ENCODE peak calls at places on chromosomes 2 and 18, in four cellular contexts. P is endothelial cell of umbilical vein, Q is K562, S is GM12878. C is an unnamed sample.

GRCh38 chr2:241844066-241844728 is 14.5 kb downstream of the PDCD1 start:
- DNase-seq in P (peak), S (no peak), Q (peak), C (peak)

GRCh38 chr2:149188291-149188690 is 142.1 kb upstream of the LYPD6 start:
- DNase-seq in P (no peak), S (no peak), Q (no peak), C (no peak)

GRCh38 chr2:144015036-144015435 is 504.9 kb downstream of the ZEB2 start:
- DNase-seq in Q (no peak), P (peak), S (no peak), C (peak)

GRCh38 chr2:86143307-86143706 is 37.3 kb downstream of the PTCD3 start:
- DNase-seq in S (no peak), Q (no peak), P (no peak), C (no peak)

GRCh38 chr2:227862741-227863588 is 8.5 kb upstream of the DAW1 start:
- DNase-seq in Q (no peak), P (peak), S (no peak), C (peak)

GRCh38 chr2:160343404-160343803 is 143.3 kb upstream of the ITGB6 start:
- DNase-seq in Q (no peak), S (no peak), P (no peak), C (no peak)

GRCh38 chr2:235658371-235659174 is 164.7 kb downstream of the AGAP1 start:
- DNase-seq in S (no peak), P (peak), Q (no peak), C (no peak)

GRCh38 chr2:165469417-165469816 is at the start of gene CSRNP3:
- DNase-seq in P (peak), S (no peak), Q (no peak), C (peak)

GRCh38 chr2:200650195-200650594 is 64.4 kb downstream of the AOX1 start:
- DNase-seq in S (no peak), Q (no peak), P (no peak), C (no peak)

GRCh38 chr18:2932247-2933181 is 80.4 kb downstream of the LPIN2 start:
- DNase-seq in P (peak), Q (peak), S (peak), C (peak)

GRCh38 chr2:189933041-189933440 is 129.5 kb downstream of the MSTN start:
- DNase-seq in S (no peak), Q (no peak), P (no peak), C (no peak)

GRCh38 chr2:53770264-53770663 is 2.7 kb downstream of the CHAC2 start:
- DNase-seq in S (no peak), P (no peak), Q (peak), C (no peak)

GRCh38 chr2:26511466-26511865 is 33.5 kb upstream of the OTOF start:
- DNase-seq in S (no peak), Q (no peak), P (no peak), C (no peak)

GRCh38 chr2:200089756-200090109 is 134.4 kb downstream of the MAIP1 start:
- DNase-seq in Q (no peak), P (no peak), S (no peak), C (no peak)

GRCh38 chr18:13623348-13623747 is 103.0 kb downstream of the FAM210A start:
- DNase-seq in S (no peak), Q (no peak), P (no peak), C (no peak)

GRCh38 chr2:230700447-230700846 is 12.2 kb upstream of the CAB39 start:
- DNase-seq in Q (no peak), P (no peak), S (no peak), C (no peak)

GRCh38 chr2:75476778-75477177 is 84.0 kb downstream of the EVA1A start:
- DNase-seq in P (no peak), S (no peak), Q (no peak), C (peak)

DNA sequence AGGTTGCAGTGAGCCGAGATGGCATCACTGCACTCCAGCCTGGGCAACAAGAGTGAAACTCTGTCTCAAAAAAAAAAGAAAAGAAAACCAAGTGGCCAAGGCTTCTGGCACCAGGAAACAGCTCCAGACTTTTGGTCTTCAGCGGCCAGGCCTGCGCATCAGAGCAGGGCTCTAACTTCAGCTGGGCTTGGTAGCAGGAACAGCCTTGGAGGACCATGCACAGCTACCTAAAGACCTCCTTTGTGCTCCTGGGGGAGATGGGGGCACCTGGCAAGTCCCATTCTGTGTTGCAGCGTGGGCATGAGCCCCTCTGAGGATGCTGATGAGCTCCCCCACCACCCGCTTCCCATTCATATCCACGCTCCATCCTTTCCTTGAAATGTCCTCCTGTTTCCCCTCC is 56.4 kb upstream of the SEMA4C start:
- DNase-seq in Q (no peak), S (no peak), P (no peak), C (no peak)
- TF ChIP-seq FOS in Q (no peak), S (no peak), P (no peak), C (no peak)

DNA sequence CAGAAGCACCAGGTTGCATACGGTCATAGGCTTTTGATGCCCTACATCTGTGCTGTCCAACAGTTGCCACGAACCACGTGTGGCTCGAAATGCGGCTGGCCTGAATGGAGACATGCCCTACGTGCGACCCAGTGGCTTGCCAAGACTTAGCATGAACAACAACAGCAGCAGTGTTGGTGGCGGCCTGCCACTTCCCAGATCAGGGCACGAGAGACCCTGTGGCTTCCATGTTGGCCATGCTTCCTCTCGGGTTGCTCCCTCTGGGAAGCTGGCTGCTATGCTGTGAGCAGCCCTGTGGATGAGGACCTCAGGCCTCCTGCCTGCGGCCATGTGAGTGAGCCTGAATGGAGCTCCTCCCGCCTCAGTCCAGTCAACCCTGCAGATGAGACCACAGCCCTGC is 212.3 kb downstream of the HDAC4 start:
- DNase-seq in P (no peak), S (no peak), Q (no peak), C (no peak)
- TF ChIP-seq FOS in P (no peak), S (no peak), Q (no peak), C (no peak)

GRCh38 chr2:20925265-20925889 is 102.5 kb upstream of the LDAH start:
- DNase-seq in Q (peak), S (no peak), P (peak), C (no peak)
- TF ChIP-seq FOS in Q (no peak), S (no peak), P (no peak), C (no peak)

GRCh38 chr18:12431561-12431960 is 23.8 kb downstream of the PRELID3A start:
- DNase-seq in P (no peak), S (no peak), Q (no peak), C (no peak)
- TF ChIP-seq FOS in P (no peak), S (no peak), Q (no peak), C (no peak)

GRCh38 chr2:218897394-218898108 is 16.9 kb downstream of the WNT10A start:
- DNase-seq in Q (peak), P (no peak), S (no peak), C (no peak)

GRCh38 chr2:218896501-218897393 is 16.1 kb downstream of the WNT10A start:
- DNase-seq in P (no peak), S (peak), Q (no peak), C (peak)

GRCh38 chr2:218895326-218895725 is 14.7 kb downstream of the WNT10A start:
- DNase-seq in P (no peak), Q (no peak), S (no peak), C (no peak)

GRCh38 chr2:218894168-218895157 is 13.8 kb downstream of the WNT10A start:
- DNase-seq in Q (no peak), P (no peak), S (no peak), C (no peak)

DNA sequence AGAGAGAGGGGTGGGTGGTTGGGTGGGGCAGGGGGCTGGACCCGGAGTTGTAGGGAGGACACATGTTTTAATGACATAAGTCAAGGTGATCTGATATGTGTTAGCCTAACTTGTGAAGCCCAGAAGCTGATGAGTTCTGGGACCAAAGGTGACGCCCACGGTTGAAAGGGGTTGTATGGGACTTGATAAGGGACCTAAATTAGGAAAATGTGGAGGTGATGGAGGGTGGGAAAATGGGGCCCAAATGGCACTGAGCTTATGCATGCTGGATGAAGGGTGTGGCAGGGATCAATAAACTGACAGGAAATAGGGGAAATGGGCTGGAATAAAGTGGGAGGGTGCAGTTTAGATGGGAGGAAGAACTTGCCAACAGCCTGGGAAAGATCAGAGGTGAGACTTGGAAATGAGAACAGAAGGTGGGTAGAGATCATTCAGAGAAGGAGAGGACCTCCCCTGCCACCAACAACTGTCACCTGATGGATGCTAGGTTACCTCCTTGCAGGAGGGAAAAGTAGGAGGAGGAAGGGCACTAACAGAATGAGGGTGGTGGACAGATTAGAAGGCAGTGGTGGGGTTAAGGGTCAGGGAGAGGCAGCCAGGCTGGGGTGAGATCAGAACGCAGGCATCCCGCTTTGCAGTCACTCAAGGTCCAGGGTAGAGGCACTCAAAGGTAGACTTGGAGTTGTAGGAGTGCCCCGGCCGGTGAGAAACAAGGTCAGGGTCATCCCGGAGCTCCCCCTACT is 15.3 kb downstream of the WNT10A start:
- DNase-seq in S (peak), Q (no peak), P (no peak), C (no peak)
- TF ChIP-seq FOS in S (no peak), Q (no peak), P (no peak), C (no peak)

DNA sequence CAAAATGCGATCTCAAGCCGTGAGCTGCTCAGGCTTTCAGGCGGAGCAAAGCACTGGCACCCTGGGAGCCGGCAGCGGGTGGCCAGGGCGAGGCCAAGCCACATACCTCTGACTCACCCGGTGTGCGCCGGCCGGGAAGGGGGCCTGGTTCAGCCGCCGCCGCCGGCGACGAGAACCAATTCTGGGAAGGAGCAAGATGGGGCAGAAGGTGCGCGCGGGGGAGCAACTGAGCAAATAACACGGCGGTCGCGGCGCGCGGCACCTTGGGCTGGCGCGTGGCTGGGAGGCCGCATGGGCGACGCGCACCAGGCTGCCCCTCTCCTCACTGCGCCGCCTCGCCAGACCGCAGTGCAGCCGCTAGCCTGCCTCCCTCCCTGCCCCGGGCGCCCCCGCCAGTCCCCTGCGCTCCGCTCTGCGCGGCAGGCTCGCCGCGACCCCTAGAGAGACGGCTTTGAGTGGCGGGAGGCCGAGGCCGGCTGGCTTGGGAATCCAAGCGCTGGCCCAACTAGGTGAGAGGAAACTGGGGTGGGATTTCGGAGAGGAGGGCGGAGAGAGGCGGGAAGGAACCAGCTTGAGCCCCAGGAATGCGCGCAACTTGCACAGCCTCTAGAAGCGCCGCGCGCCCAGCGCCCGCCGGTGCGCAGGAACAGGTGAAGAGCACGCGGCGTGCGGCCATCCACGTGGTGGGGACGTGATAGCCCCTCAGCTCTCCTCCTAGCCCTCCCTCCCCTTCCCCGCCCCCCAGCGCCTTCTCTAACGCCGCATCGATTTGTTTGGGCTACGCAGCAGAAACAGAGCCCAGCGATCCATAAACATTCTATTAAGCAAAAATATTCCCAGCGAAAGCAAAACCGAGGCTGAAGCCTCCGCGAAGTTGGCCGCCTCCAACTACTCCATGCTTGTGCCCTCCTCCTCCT is 3.3 kb downstream of the NRP2 start:
- DNase-seq in P (peak), Q (no peak), S (no peak), C (peak)
- TF ChIP-seq FOS in P (peak), Q (no peak), S (no peak), C (no peak)

GRCh38 chr2:18122544-18123210 is 244.2 kb downstream of the KCNS3 start:
- DNase-seq in P (no peak), S (no peak), Q (no peak), C (no peak)

GRCh38 chr2:18118703-18119102 is 240.2 kb downstream of the KCNS3 start:
- DNase-seq in Q (no peak), S (no peak), P (no peak), C (peak)

GRCh38 chr2:18123211-18123570 is 244.7 kb downstream of the KCNS3 start:
- DNase-seq in Q (no peak), S (no peak), P (no peak), C (no peak)

GRCh38 chr2:18119883-18120282 is 241.4 kb downstream of the KCNS3 start:
- DNase-seq in S (no peak), P (no peak), Q (no peak), C (peak)

DNA sequence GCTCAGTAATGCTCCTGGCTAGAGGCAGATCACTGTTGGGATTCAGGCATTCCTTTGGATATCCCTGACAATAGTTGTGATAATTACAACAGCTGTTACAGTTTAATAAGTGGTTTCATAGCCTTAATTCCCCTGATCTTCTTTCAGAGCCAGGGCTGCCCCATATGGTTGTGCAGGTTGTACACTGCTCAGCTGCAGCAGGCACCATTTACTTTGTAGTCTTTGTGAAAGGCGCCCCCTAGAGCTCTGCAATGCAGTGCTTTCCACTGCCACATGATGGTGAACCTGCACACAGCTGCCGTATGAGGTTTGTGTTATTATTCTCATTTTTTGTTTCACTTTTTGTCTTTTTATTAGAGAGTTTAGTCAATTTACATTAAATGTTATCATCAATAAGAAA is 239.1 kb downstream of the KCNS3 start:
- DNase-seq in P (peak), Q (no peak), S (no peak), C (peak)
- TF ChIP-seq FOS in P (no peak), Q (no peak), S (no peak), C (no peak)

DNA sequence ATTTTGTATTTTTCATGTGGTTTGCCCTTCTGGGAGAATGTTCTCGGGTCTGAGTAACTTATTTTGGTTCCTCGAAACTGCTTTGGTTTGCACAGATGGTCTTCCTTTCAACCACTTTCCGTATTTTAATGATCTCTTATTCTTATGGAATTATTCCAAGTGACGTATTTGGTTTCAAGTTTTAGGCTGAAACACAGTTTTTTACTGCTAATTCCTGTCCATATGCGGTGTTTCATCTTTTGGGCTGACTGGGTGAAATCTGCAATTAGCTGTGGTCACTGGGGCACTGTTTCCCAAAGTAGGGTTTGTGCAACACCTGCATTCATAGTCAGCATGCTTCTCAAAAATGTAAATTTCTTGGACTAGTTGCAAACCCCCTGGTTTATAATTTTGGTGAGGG is 122.7 kb downstream of the CAPN13 start:
- DNase-seq in S (no peak), P (no peak), Q (no peak), C (no peak)
- TF ChIP-seq FOS in S (no peak), P (no peak), Q (no peak), C (no peak)

GRCh38 chr2:229443869-229444268 is 172.8 kb upstream of the PID1 start:
- DNase-seq in Q (no peak), S (no peak), P (peak), C (no peak)
- TF ChIP-seq FOS in Q (no peak), S (no peak), P (no peak), C (no peak)

DNA sequence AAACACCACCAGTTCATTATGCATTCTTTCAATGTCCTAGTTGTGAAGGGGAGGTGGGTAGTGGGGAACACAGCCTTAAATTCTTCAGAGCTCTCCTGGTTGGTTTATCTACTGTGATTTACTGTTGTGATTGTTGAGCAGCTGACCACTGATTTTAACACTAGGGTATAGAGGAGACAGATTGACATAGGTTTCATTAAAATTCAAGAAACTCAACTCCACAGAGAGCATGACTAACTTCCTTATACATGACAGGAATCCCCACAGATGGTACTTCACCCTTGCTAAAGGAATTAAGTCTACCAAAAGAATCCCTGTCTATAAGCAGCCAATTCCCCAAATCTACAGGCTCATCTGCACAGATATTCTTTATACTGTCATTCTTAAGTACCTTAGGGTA is 1377.8 kb upstream of the PIK3C3 start:
- DNase-seq in Q (no peak), P (no peak), S (no peak), C (peak)
- TF ChIP-seq FOS in Q (no peak), P (no peak), S (no peak), C (no peak)